ENCODE peak calls at places on chromosome 18, in nine cellular contexts. K is activated naive CD8-positive, alpha-beta T cell treated with anti-CD3 and anti-CD28 coated beads, Interleukin-2, amount 10 ng/mL, durations not matched to agents 7 days and 5 days; C is KG1; W is caudate nucleus; Y is mesenchymal stem cell; M is effector CD8-positive, alpha-beta T cell; G is cerebellum; Z is stimulated activated CD4-positive, alpha-beta T cell treated with anti-CD3 and anti-CD28 coated beads, Interleukin-12 subunit alpha, Interleukin-12 subunit beta, amount 100 ng/mL, for 4 hours; H is activated CD4-positive, alpha-beta T cell treated with anti-CD3 and anti-CD28 coated beads, Interleukin-2, amount 10 ng/mL, durations not matched to agents 24 days and 14 days. J is an unnamed sample.

GRCh38 chr18:44039826-44040225 is 640.9 kb upstream of the SETBP1 start:
- DNase-seq in K (no peak), Z (no peak), H (no peak), C (no peak), W (no peak), Y (peak), M (no peak), G (no peak), J (no peak)

GRCh38 chr18:31512203-31512764 is 14.3 kb downstream of the DSG2 start:
- DNase-seq in K (no peak), W (no peak), Z (no peak), H (no peak), Y (peak), M (no peak), G (no peak), C (no peak), J (peak)

GRCh38 chr18:525066-525797 is 24.7 kb upstream of the COLEC12 start:
- DNase-seq in K (no peak), G (no peak), M (no peak), H (no peak), Z (no peak), C (no peak), W (no peak), Y (peak), J (peak)

GRCh38 chr18:59344990-59345389 is 14.1 kb downstream of the LMAN1 start:
- DNase-seq in Z (no peak), Y (no peak), W (no peak), G (no peak), M (no peak), H (no peak), K (no peak), C (no peak), J (no peak)

GRCh38 chr18:9446839-9447238 is 28.5 kb upstream of the RALBP1 start:
- DNase-seq in K (no peak), Z (no peak), W (no peak), H (no peak), G (no peak), C (no peak), M (no peak), Y (peak), J (no peak)

GRCh38 chr18:11095211-11095610 is 54.2 kb downstream of the PIEZO2 start:
- DNase-seq in M (no peak), H (no peak), K (no peak), Y (no peak), W (no peak), Z (no peak), C (no peak), G (no peak), J (no peak)

GRCh38 chr18:8706981-8707940 is 1.9 kb downstream of the MTCL1 start:
- DNase-seq in Z (no peak), M (no peak), K (peak), Y (peak), G (peak), W (peak), C (no peak), H (no peak), J (peak)

GRCh38 chr18:75211721-75212625 is 1.4 kb downstream of the TSHZ1 start:
- DNase-seq in M (no peak), Z (peak), C (no peak), W (peak), G (no peak), H (peak), K (peak), Y (peak), J (peak)

GRCh38 chr18:9595197-9595596 is 19.2 kb downstream of the PPP4R1 start:
- DNase-seq in W (no peak), H (no peak), Y (peak), Z (no peak), M (no peak), C (no peak), G (no peak), K (no peak), J (no peak)

GRCh38 chr18:76380127-76380729 is 114.8 kb downstream of the ZNF516 start:
- DNase-seq in K (no peak), G (no peak), H (no peak), C (no peak), W (no peak), Z (no peak), M (no peak), Y (no peak), J (no peak)

GRCh38 chr18:34807106-34807796 is 97.2 kb downstream of the DTNA start:
- DNase-seq in Z (no peak), M (no peak), G (no peak), H (no peak), K (no peak), W (no peak), C (no peak), Y (no peak), J (no peak)

GRCh38 chr18:50218432-50219197 is 23.7 kb upstream of the MYO5B start:
- DNase-seq in C (no peak), H (peak), G (no peak), M (peak), K (peak), W (no peak), Z (peak), Y (no peak), J (peak)

GRCh38 chr18:31102941-31103340 is 720 bp upstream of the DSC2 start:
- DNase-seq in H (no peak), Y (peak), M (no peak), C (no peak), W (no peak), Z (no peak), G (no peak), K (no peak), J (no peak)

GRCh38 chr18:36672437-36673344 is 156.1 kb downstream of the TPGS2 start:
- DNase-seq in H (peak), K (no peak), Z (no peak), G (no peak), W (no peak), M (no peak), C (peak), Y (peak), J (no peak)

GRCh38 chr18:24271381-24272331 is 126.0 kb downstream of the OSBPL1A start:
- DNase-seq in Z (peak), K (peak), Y (peak), C (no peak), G (peak), W (peak), M (no peak), H (peak), J (peak)

GRCh38 chr18:61551586-61551985 is 218.4 kb downstream of the CDH20 start:
- DNase-seq in M (no peak), W (no peak), H (peak), C (peak), Z (no peak), Y (peak), G (peak), K (no peak), J (peak)

GRCh38 chr18:38033282-38033681 is 467.7 kb upstream of the CELF4 start:
- DNase-seq in Z (no peak), H (no peak), C (no peak), Y (no peak), K (no peak), M (no peak), G (no peak), W (no peak), J (peak)

GRCh38 chr18:7635948-7636347 is 68.8 kb downstream of the PTPRM start:
- DNase-seq in W (no peak), G (no peak), K (no peak), H (no peak), Z (no peak), C (no peak), Y (no peak), M (no peak), J (no peak)

GRCh38 chr18:58901143-58901542 is 36.5 kb downstream of the ZNF532 start:
- DNase-seq in Y (no peak), Z (no peak), K (no peak), H (no peak), W (no peak), C (no peak), G (no peak), M (no peak), J (no peak)

GRCh38 chr18:50944245-50944917 is 23.5 kb upstream of the ELAC1 start:
- DNase-seq in K (no peak), Y (no peak), G (no peak), W (no peak), M (no peak), C (no peak), Z (no peak), H (no peak), J (no peak)

GRCh38 chr18:36667811-36668210 is 161.0 kb downstream of the TPGS2 start:
- DNase-seq in C (no peak), K (no peak), W (no peak), G (no peak), Y (no peak), Z (no peak), H (no peak), M (no peak), J (no peak)

GRCh38 chr18:56748698-56749268 is 97.6 kb downstream of the WDR7 start:
- DNase-seq in C (peak), Y (peak), W (no peak), K (no peak), Z (no peak), H (peak), M (no peak), G (peak), J (peak)

GRCh38 chr18:78726326-78727056 is 253.1 kb upstream of the SALL3 start:
- DNase-seq in W (no peak), G (no peak), H (no peak), C (no peak), K (no peak), Y (no peak), Z (no peak), M (no peak), J (no peak)

GRCh38 chr18:8279348-8279747 is 329.9 kb upstream of the RAB12 start:
- DNase-seq in Y (no peak), K (no peak), Z (no peak), C (no peak), H (no peak), W (no peak), M (no peak), G (no peak), J (no peak)

GRCh38 chr18:11096411-11096810 is 53.0 kb downstream of the PIEZO2 start:
- DNase-seq in K (no peak), G (no peak), Z (no peak), W (no peak), M (no peak), H (no peak), C (no peak), Y (peak), J (no peak)

GRCh38 chr18:49588971-49589370 is 27.1 kb downstream of the LIPG start:
- DNase-seq in H (no peak), Z (no peak), Y (no peak), C (no peak), K (no peak), G (no peak), M (no peak), W (no peak), J (no peak)

GRCh38 chr18:63779386-63779785 is 4.2 kb downstream of the SERPINB7 start:
- DNase-seq in G (no peak), C (no peak), H (no peak), Z (no peak), W (no peak), Y (no peak), M (no peak), K (no peak), J (no peak)

GRCh38 chr18:36496022-36496421 is 198.5 kb downstream of the FHOD3 start:
- DNase-seq in Y (no peak), G (no peak), M (no peak), H (peak), W (no peak), C (no peak), Z (no peak), K (no peak), J (no peak)